ENCODE peak calls at places on chromosomes 13 and 19, in eight cellular contexts. S is bronchial epithelial cell; B is stimulated activated CD4-positive, alpha-beta T cell treated with anti-CD3 and anti-CD28 coated beads, TNF-alpha, amount 100 ng/mL, for 48 hours; M is AML-193; A is NCI-H1417; K is effector memory CD4-positive, alpha-beta T cell; O is H1; N is MV-4-11. D is an unnamed sample.

GRCh38 chr13:28488376-28489005 is 6.4 kb downstream of the FLT1 start:
- DNase-seq in S (no peak), B (no peak), M (peak), A (no peak), K (no peak), O (no peak), N (peak), D (no peak)

GRCh38 chr13:111322916-111323331 is 2.5 kb downstream of the TEX29 start:
- DNase-seq in S (no peak), B (no peak), M (no peak), A (no peak), K (no peak), O (no peak), N (no peak), D (no peak)

GRCh38 chr19:5430237-5430636 is 25.0 kb upstream of the ZNRF4 start:
- DNase-seq in S (no peak), B (no peak), M (no peak), A (no peak), K (no peak), O (no peak), N (no peak), D (no peak)

GRCh38 chr13:30124131-30124768 is 183.1 kb downstream of the KATNAL1 start:
- DNase-seq in S (no peak), B (no peak), M (no peak), A (no peak), K (no peak), O (no peak), N (no peak), D (no peak)

GRCh38 chr19:12784871-12785430 is 6.3 kb upstream of the JUNB start:
- DNase-seq in S (no peak), B (no peak), M (no peak), A (no peak), K (peak), O (no peak), N (peak), D (no peak)

GRCh38 chr13:98476106-98476505 is 100.8 kb downstream of the STK24 start:
- DNase-seq in S (no peak), B (peak), M (no peak), A (no peak), K (peak), O (no peak), N (no peak), D (no peak)

GRCh38 chr19:7680606-7681335 is at the start of gene TRAPPC5:
- DNase-seq in S (peak), B (peak), M (peak), A (peak), K (peak), O (peak), N (peak), D (peak)

GRCh38 chr13:74115138-74115537 is 19.1 kb downstream of the KLF12 start:
- DNase-seq in S (peak), B (no peak), M (no peak), A (no peak), K (no peak), O (no peak), N (no peak), D (no peak)

GRCh38 chr13:48647625-48648024 is 6.1 kb upstream of the CYSLTR2 start:
- DNase-seq in S (no peak), B (no peak), M (no peak), A (no peak), K (no peak), O (no peak), N (no peak), D (peak)

GRCh38 chr13:21399741-21400140 is 59.4 kb downstream of the ZDHHC20 start:
- DNase-seq in S (no peak), B (no peak), M (no peak), A (no peak), K (no peak), O (no peak), N (peak), D (no peak)

D was measured in T47D.